ENCODE peak calls at places on chromosomes 12 and 14, in eight cellular contexts. V is AG04450, S is dorsolateral prefrontal cortex, G is mammary epithelial cell, H is gastrocnemius medialis, D is DND-41, U is uterus, F is mesothelial cell of epicardium. P is an unnamed sample.
A peak's percentile ranks its signal among the peaks of the same experiment; 100 is the strongest.

GRCh38 chr12:1573960-1574862 is 20.2 kb downstream of the FBXL14 start:
- DNase-seq in F (no peak), S (no peak), G (no peak), H (no peak), D (no peak), U (no peak), V (no peak), P (no peak)

GRCh38 chr14:52146504-52146903 is 77.6 kb upstream of the NID2 start:
- DNase-seq in V (no peak), H (no peak), U (no peak), S (no peak), G (no peak), F (no peak), D (no peak), P (no peak)

GRCh38 chr12:89225808-89226368 is 126.4 kb downstream of the DUSP6 start:
- DNase-seq in D (no peak), G (peak; percentile 99), S (no peak), H (peak; percentile 11), F (no peak), U (no peak), V (peak; percentile 66), P (no peak)

GRCh38 chr12:52474212-52474611 is 607 bp upstream of the KRT6C start:
- DNase-seq in D (no peak), F (no peak), U (no peak), S (no peak), H (no peak), G (no peak), V (no peak), P (no peak)

GRCh38 chr14:63276492-63277342 is 42.0 kb downstream of the GPHB5 start:
- DNase-seq in G (peak; percentile 65), F (no peak), D (no peak), V (peak; percentile 21), U (no peak), S (no peak), H (no peak), P (no peak)

GRCh38 chr14:73916324-73916723 is 29.7 kb downstream of the ZNF410 start:
- DNase-seq in D (no peak), H (no peak), F (no peak), V (no peak), G (no peak), U (no peak), S (no peak), P (no peak)

GRCh38 chr12:67534671-67535070 is 113.9 kb upstream of the DYRK2 start:
- DNase-seq in S (no peak), H (no peak), G (peak; percentile 70), D (no peak), U (peak; percentile 32), F (no peak), V (peak; percentile 16), P (no peak)

GRCh38 chr12:3562484-3562883 is 71.5 kb downstream of the PRMT8 start:
- DNase-seq in D (no peak), S (no peak), G (no peak), F (no peak), U (no peak), V (no peak), H (no peak), P (no peak)

GRCh38 chr12:32483499-32483898 is 84.1 kb downstream of the FGD4 start:
- DNase-seq in D (no peak), H (peak; percentile 32), F (no peak), G (no peak), U (no peak), V (no peak), S (no peak), P (no peak)

GRCh38 chr12:40552868-40553267 is 139.4 kb upstream of the CNTN1 start:
- DNase-seq in H (no peak), D (no peak), S (no peak), G (peak; percentile 77), F (no peak), V (no peak), U (no peak), P (no peak)

GRCh38 chr12:17035372-17035771 is 429.4 kb upstream of the LMO3 start:
- DNase-seq in V (no peak), D (no peak), H (no peak), F (no peak), G (no peak), S (no peak), U (no peak), P (no peak)

GRCh38 chr14:54564071-54564798 is 2.7 kb upstream of the SAMD4A start:
- DNase-seq in G (no peak), D (no peak), H (no peak), S (no peak), F (no peak), V (no peak), U (no peak), P (no peak)

GRCh38 chr14:36161781-36162180 is 14.7 kb downstream of the PTCSC3 start:
- DNase-seq in G (no peak), V (no peak), H (no peak), U (no peak), D (no peak), S (no peak), F (no peak), P (no peak)

GRCh38 chr12:110316861-110317260 is 35.8 kb downstream of the ATP2A2 start:
- DNase-seq in F (no peak), S (no peak), U (no peak), G (peak; percentile 75), H (no peak), D (no peak), V (peak; percentile 56), P (no peak)

GRCh38 chr12:7241404-7242005 is 52.0 kb downstream of the PEX5 start:
- DNase-seq in V (no peak), H (no peak), F (no peak), G (peak; percentile 90), U (no peak), S (no peak), D (no peak), P (no peak)

GRCh38 chr14:61730756-61731373 is 31.4 kb upstream of the SNAPC1 start:
- DNase-seq in U (no peak), H (no peak), S (no peak), V (no peak), F (no peak), D (no peak), G (no peak), P (no peak)

GRCh38 chr14:99133563-99134332 is 138.2 kb downstream of the BCL11B start:
- DNase-seq in F (peak; percentile 56), D (peak; percentile 43), H (no peak), U (peak; percentile 47), V (no peak), S (no peak), G (no peak), P (no peak)

GRCh38 chr12:47885012-47885501 is 19.7 kb downstream of the VDR start:
- DNase-seq in G (no peak), U (no peak), D (no peak), H (no peak), F (no peak), V (no peak), S (no peak), P (no peak)

GRCh38 chr12:47885566-47885965 is 19.2 kb downstream of the VDR start:
- DNase-seq in D (no peak), U (no peak), V (no peak), H (no peak), G (no peak), F (no peak), S (no peak), P (no peak)

GRCh38 chr12:47887529-47887928 is 17.3 kb downstream of the VDR start:
- DNase-seq in G (no peak), U (no peak), D (no peak), H (no peak), S (no peak), F (no peak), V (no peak), P (no peak)

GRCh38 chr12:47888127-47888819 is 16.5 kb downstream of the VDR start:
- DNase-seq in V (no peak), G (no peak), U (no peak), S (no peak), H (no peak), D (no peak), F (no peak), P (no peak)

GRCh38 chr12:47886471-47887240 is 18.1 kb downstream of the VDR start:
- DNase-seq in G (no peak), S (no peak), D (no peak), V (no peak), U (no peak), H (no peak), F (no peak), P (no peak)
- TF ChIP-seq CTCF in G (no peak), S (peak; percentile 29), D (no peak), V (peak; percentile 17), U (no peak), H (no peak), F (no peak), P (no peak)

GRCh38 chr14:33848706-33849454 is 102.0 kb downstream of the EGLN3 start:
- DNase-seq in F (peak; percentile 74), S (peak; percentile 72), D (peak; percentile 53), U (peak; percentile 40), H (no peak), V (no peak), G (peak; percentile 63), P (no peak)
- TF ChIP-seq CTCF in F (peak; percentile 49), S (peak; percentile 70), D (peak; percentile 68), U (peak; percentile 32), H (peak; percentile 50), V (peak; percentile 47), G (peak; percentile 85), P (no peak)

GRCh38 chr12:84355561-84355960 is 557.0 kb downstream of the SLC6A15 start:
- DNase-seq in F (no peak), U (no peak), H (no peak), G (peak; percentile 35), V (no peak), D (no peak), S (no peak), P (no peak)
- TF ChIP-seq CTCF in F (no peak), U (no peak), H (no peak), G (no peak), V (no peak), D (no peak), S (no peak), P (no peak)

GRCh38 chr14:96938946-96939345 is 141.8 kb downstream of the VRK1 start:
- DNase-seq in G (no peak), D (no peak), F (no peak), U (no peak), V (no peak), H (no peak), S (no peak), P (no peak)
- TF ChIP-seq CTCF in G (no peak), D (peak; percentile 51), F (peak; percentile 60), U (no peak), V (no peak), H (no peak), S (peak; percentile 27), P (no peak)

GRCh38 chr12:41563044-41563443 is 374.9 kb downstream of the PDZRN4 start:
- DNase-seq in D (no peak), V (no peak), S (no peak), F (no peak), H (no peak), G (no peak), U (no peak), P (no peak)

GRCh38 chr12:41566703-41567102 is 378.6 kb downstream of the PDZRN4 start:
- DNase-seq in G (no peak), H (no peak), S (no peak), D (no peak), F (no peak), V (no peak), U (no peak), P (no peak)

DNA sequence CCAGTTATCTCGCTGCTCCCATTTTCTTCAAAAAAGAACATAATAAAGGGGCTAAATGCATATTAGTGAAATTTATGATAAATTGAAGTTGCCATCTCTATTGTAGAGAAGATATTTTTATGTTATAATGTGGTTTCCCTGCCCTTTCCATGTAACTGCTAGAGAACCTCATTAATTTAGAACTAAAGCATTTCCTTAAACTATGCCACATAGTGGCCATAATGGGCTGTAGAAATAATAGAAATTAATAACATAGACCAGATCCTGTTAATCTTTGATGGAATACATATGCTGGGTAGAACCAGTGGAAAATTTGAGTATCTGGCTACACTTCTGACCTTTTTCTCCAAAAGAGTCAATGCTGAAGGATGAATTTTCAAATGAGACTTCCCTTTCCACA is 376.7 kb downstream of the PDZRN4 start:
- DNase-seq in U (no peak), G (no peak), V (no peak), S (no peak), D (no peak), H (no peak), F (no peak), P (no peak)
- TF ChIP-seq CTCF in U (no peak), G (no peak), V (no peak), S (no peak), D (no peak), H (no peak), F (no peak), P (no peak)

P was measured in activated B cell treated with CpG ODN at 0.5 μM for 24 hours.